ENCODE peak calls at places on chromosomes 16 and 17, in six cellular contexts. H is lower leg skin, F is Peyer's patch, G is tibial nerve, J is uterus, R is testis. O is an unnamed sample.

GRCh38 chr17:70256751-70257150 is 87.4 kb downstream of the KCNJ2 start:
- DNase-seq in H (no peak), J (no peak), F (no peak), R (no peak), G (no peak), O (no peak)

GRCh38 chr17:19569785-19570496 is 36.3 kb downstream of the SLC47A1 start:
- DNase-seq in G (no peak), J (no peak), R (no peak), H (no peak), F (no peak), O (no peak)

GRCh38 chr16:50696575-50697420 is 3.4 kb downstream of the NOD2 start:
- DNase-seq in F (peak), G (peak), J (peak), H (peak), R (peak), O (peak)

GRCh38 chr17:64252831-64253230 is 10.2 kb downstream of the TEX2 start:
- DNase-seq in J (no peak), F (no peak), G (no peak), R (no peak), H (no peak), O (no peak)

GRCh38 chr17:48746916-48747444 is 18.4 kb upstream of the HOXB13 start:
- DNase-seq in H (no peak), J (no peak), G (no peak), R (no peak), F (no peak), O (no peak)

GRCh38 chr17:7897773-7898172 is 9.2 kb downstream of the CHD3 start:
- DNase-seq in H (peak), G (peak), J (no peak), F (no peak), R (no peak), O (peak)

GRCh38 chr17:62968445-62968923 is 2.4 kb downstream of the TANC2 start:
- DNase-seq in F (no peak), G (peak), H (no peak), R (peak), J (peak), O (peak)

GRCh38 chr16:53022374-53022773 is 30.3 kb downstream of the CHD9NB start:
- DNase-seq in F (no peak), G (no peak), R (peak), H (no peak), J (peak), O (peak)

GRCh38 chr17:79991140-79991923 is 44.3 kb downstream of the TBC1D16 start:
- DNase-seq in J (peak), F (peak), R (peak), G (peak), H (peak), O (peak)

GRCh38 chr17:35605753-35606152 is 18.6 kb downstream of the AP2B1 start:
- DNase-seq in J (no peak), G (no peak), R (no peak), H (no peak), F (no peak), O (no peak)

GRCh38 chr17:75854111-75854748 is 905 bp downstream of the WBP2 start:
- DNase-seq in G (peak), F (no peak), J (no peak), H (no peak), R (peak), O (no peak)

GRCh38 chr17:30808785-30809286 is 15.7 kb downstream of the CRLF3 start:
- DNase-seq in R (no peak), G (no peak), J (no peak), H (peak), F (no peak), O (no peak)

GRCh38 chr17:19753661-19754463 is 5.8 kb upstream of the ALDH3A1 start:
- DNase-seq in H (no peak), J (no peak), G (no peak), F (no peak), R (no peak), O (no peak)

GRCh38 chr17:67689534-67690177 is 28.1 kb upstream of the NOL11 start:
- DNase-seq in R (peak), G (peak), H (no peak), J (peak), F (peak), O (peak)

DNA sequence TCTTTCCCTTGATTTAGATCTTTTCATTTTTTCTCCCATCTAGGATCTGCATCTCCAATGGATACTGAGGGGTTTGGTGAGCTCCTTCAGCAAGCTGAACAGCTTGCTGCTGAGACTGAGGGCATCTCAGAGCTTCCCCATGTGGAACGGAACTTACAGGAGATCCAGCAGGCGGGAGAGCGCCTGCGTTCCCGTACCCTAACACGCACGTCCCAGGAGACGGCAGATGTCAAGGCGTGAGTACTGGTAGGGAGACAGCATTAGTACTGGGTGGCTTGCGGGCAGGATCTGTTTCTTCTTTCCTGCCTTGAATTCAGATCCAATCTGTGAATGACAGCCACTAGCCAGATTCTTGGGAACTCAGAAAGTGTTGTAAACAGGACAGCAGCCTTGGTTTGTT is 18.3 kb downstream of the NUP93 start:
- DNase-seq in J (no peak), G (no peak), H (no peak), F (no peak), R (peak), O (no peak)
- TF ChIP-seq POLR2A in J (no peak), G (no peak), H (no peak), F (no peak), R (no peak), O (no peak)

DNA sequence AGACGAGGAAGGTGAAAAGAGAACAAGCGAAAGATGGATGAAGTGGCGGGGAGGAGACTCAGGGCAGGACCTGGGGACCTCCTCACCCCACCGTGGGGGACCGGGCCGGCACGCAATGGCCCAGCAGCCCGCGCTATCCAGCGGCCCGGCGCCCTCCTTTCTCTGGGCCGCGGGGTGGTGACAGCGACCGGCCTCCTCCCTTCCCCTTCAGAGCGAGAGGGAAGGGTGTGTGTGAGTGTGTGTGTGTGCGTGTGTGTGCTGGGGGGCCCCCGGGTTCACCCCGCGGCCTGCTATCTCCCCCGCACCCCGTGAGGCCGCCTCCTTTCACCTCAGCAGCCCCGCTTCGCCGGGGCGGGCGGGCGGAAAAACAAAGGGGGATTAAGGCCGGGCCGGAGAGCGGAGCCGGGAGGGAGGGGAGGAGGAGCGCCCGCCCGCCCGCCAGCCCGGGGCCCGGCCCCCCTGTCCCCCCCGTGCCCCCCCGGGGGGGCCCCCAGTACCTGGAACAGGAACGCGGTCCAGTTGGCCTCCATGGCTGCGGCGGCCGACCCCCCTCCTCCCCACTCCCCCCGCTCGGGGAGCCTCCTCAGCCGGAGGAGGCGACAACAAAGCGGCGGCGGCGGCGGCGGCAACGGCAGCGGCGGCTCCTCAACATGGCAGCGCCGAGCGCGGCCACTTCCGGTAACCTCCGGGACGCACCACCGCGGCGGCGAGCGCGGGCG is at the start of gene VEZF1:
- DNase-seq in G (peak), F (peak), H (peak), R (peak), J (peak), O (peak)
- TF ChIP-seq POLR2A in G (peak), F (no peak), H (no peak), R (no peak), J (peak), O (no peak)

DNA sequence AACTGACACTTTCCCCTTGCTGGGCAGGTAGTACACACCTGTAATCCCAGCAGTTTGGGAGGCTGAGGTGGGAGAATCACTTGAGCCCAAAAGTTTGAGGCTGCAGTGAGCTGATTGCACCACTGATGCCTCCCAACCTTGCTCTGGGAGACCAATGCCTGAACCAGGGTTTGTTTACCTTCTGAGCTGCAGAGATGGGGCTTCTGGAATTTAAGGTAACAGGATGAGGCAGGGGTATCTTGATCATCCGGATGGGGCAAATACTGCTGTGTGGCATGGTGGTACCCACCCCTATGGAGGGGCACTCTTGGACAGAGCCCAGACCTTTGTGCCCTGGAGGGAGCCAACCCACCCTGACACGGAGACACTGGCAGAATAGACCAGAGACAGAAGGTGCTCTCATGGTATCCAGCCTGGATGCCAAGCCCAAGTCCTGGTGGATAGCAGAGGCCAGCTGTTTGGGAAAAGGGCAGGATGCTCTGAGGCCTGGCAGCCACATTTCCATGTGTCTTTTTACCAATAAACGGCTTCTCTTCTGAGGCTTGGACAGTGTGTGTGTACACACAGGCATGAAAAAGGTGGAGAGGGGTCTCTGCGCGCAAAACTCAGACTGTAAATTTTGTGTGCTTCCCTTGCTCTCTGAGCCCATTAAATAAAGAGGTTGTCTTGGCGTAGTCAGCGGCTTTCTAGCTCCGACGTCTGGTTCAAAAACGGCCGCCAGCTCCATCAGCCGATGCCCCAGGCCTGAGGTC is 4.4 kb downstream of the ZNF48 start:
- DNase-seq in R (no peak), G (no peak), H (no peak), J (no peak), F (no peak), O (no peak)
- TF ChIP-seq POLR2A in R (no peak), G (no peak), H (no peak), J (no peak), F (no peak), O (no peak)

GRCh38 chr17:38740806-38741205 is 7.3 kb downstream of the PCGF2 start:
- DNase-seq in G (no peak), J (no peak), R (no peak), F (no peak), H (no peak), O (no peak)

GRCh38 chr17:38741443-38741842 is 6.7 kb downstream of the PCGF2 start:
- DNase-seq in H (no peak), F (no peak), R (no peak), J (no peak), G (no peak), O (no peak)

GRCh38 chr17:38742431-38743308 is 5.5 kb downstream of the PCGF2 start:
- DNase-seq in F (no peak), H (no peak), J (peak), G (peak), R (peak), O (peak)

GRCh38 chr17:38743556-38744171 is 4.5 kb downstream of the PCGF2 start:
- DNase-seq in G (no peak), J (no peak), R (no peak), H (no peak), F (no peak), O (no peak)

DNA sequence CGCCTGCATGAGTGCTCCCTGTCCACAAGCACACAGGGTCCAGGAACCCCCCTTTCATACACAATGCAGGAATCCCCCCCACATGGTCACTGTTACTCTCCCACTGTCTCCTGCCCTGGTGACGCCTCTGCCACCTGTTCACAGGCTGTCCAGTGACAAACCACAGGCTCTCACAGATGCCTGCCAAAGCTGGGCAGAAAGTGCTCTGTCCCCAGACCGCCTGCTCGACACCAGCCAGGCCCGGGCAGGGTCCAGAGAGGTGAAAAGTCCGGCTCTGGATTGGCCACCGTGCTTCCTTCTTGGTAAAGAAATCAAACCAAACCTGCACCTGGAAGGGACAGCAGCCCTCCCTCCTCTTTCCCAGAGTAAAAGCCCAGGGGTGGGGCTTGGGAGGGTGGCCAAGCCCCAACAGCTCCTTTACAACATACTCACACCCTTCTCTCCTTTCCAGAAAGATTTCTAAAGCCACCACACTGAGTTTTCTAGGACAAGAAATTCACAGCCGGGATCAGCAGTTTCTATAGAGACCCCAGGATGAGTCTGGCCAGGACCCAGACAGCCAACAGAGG is 6.2 kb downstream of the PCGF2 start:
- DNase-seq in G (no peak), F (no peak), J (no peak), H (no peak), R (no peak), O (no peak)
- TF ChIP-seq POLR2A in G (no peak), F (no peak), J (no peak), H (no peak), R (no peak), O (no peak)

O was measured in erythroblast.